ENCODE peak calls at places on chromosomes 13 and 19, in eight cellular contexts. S, G, Z, X, U, D, T and A are unnamed samples.
A peak's percentile ranks its signal among the peaks of the same experiment; 100 is the strongest.

GRCh38 chr13:41563501-41564001 is 106.2 kb downstream of the RGCC start:
- DNase-seq in S (no peak), G (no peak), Z (no peak), X (no peak), U (no peak), D (peak; percentile 47), T (no peak), A (no peak)

GRCh38 chr19:6216236-6216995 is 63.4 kb downstream of the MLLT1 start:
- DNase-seq in S (no peak), G (no peak), Z (peak; percentile 29), X (peak; percentile 41), U (no peak), D (no peak), T (no peak), A (no peak)

GRCh38 chr13:21232196-21232595 is 55.7 kb downstream of the MRPL57 start:
- DNase-seq in S (no peak), G (no peak), Z (no peak), X (no peak), U (no peak), D (peak; percentile 90), T (no peak), A (no peak)

GRCh38 chr13:50222569-50223332 is 207.5 kb downstream of the KCNRG start:
- DNase-seq in S (no peak), G (no peak), Z (no peak), X (no peak), U (peak; percentile 67), D (peak; percentile 71), T (no peak), A (peak; percentile 49)

GRCh38 chr19:33368074-33368864 is 5.2 kb upstream of the CEBPG start:
- DNase-seq in S (no peak), G (no peak), Z (no peak), X (no peak), U (no peak), D (peak; percentile 64), T (no peak), A (peak; percentile 75)

GRCh38 chr13:36261976-36262375 is 35.6 kb downstream of the CCDC169 start:
- DNase-seq in S (no peak), G (no peak), Z (no peak), X (no peak), U (no peak), D (peak; percentile 10), T (no peak), A (no peak)

GRCh38 chr13:73107459-73107858 is 48.7 kb downstream of the KLF5 start:
- DNase-seq in S (no peak), G (no peak), Z (no peak), X (no peak), U (no peak), D (no peak), T (no peak), A (no peak)

GRCh38 chr19:50377051-50377441 is 789 bp downstream of the NR1H2 start:
- DNase-seq in S (no peak), G (peak; percentile 69), Z (peak; percentile 67), X (peak; percentile 72), U (peak; percentile 47), D (no peak), T (no peak), A (no peak)

GRCh38 chr19:10010247-10010691 is at the start of gene COL5A3:
- DNase-seq in S (no peak), G (no peak), Z (peak; percentile 81), X (peak; percentile 59), U (no peak), D (no peak), T (no peak), A (no peak)

GRCh38 chr13:48121733-48122132 is 26.8 kb upstream of the MED4 start:
- DNase-seq in S (no peak), G (no peak), Z (no peak), X (no peak), U (no peak), D (peak; percentile 11), T (no peak), A (no peak)

GRCh38 chr13:108924154-108924940 is 294.9 kb downstream of the MYO16 start:
- DNase-seq in S (no peak), G (no peak), Z (no peak), X (no peak), U (no peak), D (peak; percentile 62), T (no peak), A (no peak)

GRCh38 chr13:57311009-57311586 is 144.1 kb downstream of the PRR20E start:
- DNase-seq in S (no peak), G (no peak), Z (peak; percentile 17), X (peak; percentile 33), U (no peak), D (no peak), T (no peak), A (no peak)

GRCh38 chr13:96632536-96633320 is 361.5 kb downstream of the OXGR1 start:
- DNase-seq in S (no peak), G (no peak), Z (no peak), X (no peak), U (peak; percentile 41), D (peak; percentile 64), T (no peak), A (no peak)

GRCh38 chr19:1713170-1713569 is 40.1 kb upstream of the ONECUT3 start:
- DNase-seq in S (no peak), G (no peak), Z (no peak), X (no peak), U (no peak), D (no peak), T (no peak), A (no peak)

GRCh38 chr19:47779524-47780214 is 1.2 kb downstream of the SELENOW start:
- DNase-seq in S (no peak), G (no peak), Z (no peak), X (no peak), U (no peak), D (no peak), T (peak; percentile 27), A (no peak)

GRCh38 chr13:79625517-79625916 is 144.6 kb downstream of the NDFIP2 start:
- DNase-seq in S (no peak), G (no peak), Z (no peak), X (no peak), U (no peak), D (no peak), T (no peak), A (no peak)

GRCh38 chr13:100646030-100646673 is 28.4 kb downstream of the TMTC4 start:
- DNase-seq in S (peak; percentile 51), G (no peak), Z (peak; percentile 39), X (no peak), U (peak; percentile 70), D (peak; percentile 43), T (peak; percentile 33), A (peak; percentile 11)

GRCh38 chr13:48526269-48526668 is 6.6 kb downstream of the RCBTB2 start:
- DNase-seq in S (no peak), G (no peak), Z (no peak), X (no peak), U (no peak), D (no peak), T (no peak), A (no peak)

GRCh38 chr13:44191103-44191502 is 182.5 kb upstream of the SERP2 start:
- DNase-seq in S (no peak), G (no peak), Z (no peak), X (no peak), U (no peak), D (no peak), T (no peak), A (no peak)

GRCh38 chr19:2039082-2039958 is 11.7 kb downstream of the MKNK2 start:
- DNase-seq in S (no peak), G (no peak), Z (no peak), X (peak; percentile 49), U (no peak), D (no peak), T (no peak), A (no peak)

GRCh38 chr13:68030152-68030809 is 800.1 kb upstream of the PCDH9 start:
- DNase-seq in S (no peak), G (no peak), Z (no peak), X (no peak), U (no peak), D (no peak), T (no peak), A (peak; percentile 33)

GRCh38 chr13:36767276-36767675 is 51.7 kb upstream of the RFXAP start:
- DNase-seq in S (no peak), G (no peak), Z (no peak), X (no peak), U (no peak), D (no peak), T (no peak), A (no peak)

GRCh38 chr19:46733693-46734240 is 12.1 kb upstream of the FKRP start:
- DNase-seq in S (no peak), G (no peak), Z (no peak), X (peak; percentile 34), U (no peak), D (no peak), T (no peak), A (no peak)

GRCh38 chr13:36858285-36858684 is 39.3 kb downstream of the RFXAP start:
- DNase-seq in S (peak; percentile 14), G (no peak), Z (peak; percentile 47), X (no peak), U (peak; percentile 74), D (peak; percentile 63), T (no peak), A (peak; percentile 27)

GRCh38 chr13:52452470-52452869 is 2.0 kb upstream of the VPS36 start:
- DNase-seq in S (no peak), G (no peak), Z (no peak), X (no peak), U (no peak), D (no peak), T (no peak), A (no peak)

GRCh38 chr19:15402411-15403150 is 16.2 kb downstream of the AKAP8L start:
- DNase-seq in S (no peak), G (no peak), Z (no peak), X (no peak), U (no peak), D (no peak), T (no peak), A (no peak)

GRCh38 chr19:6233827-6234511 is 45.8 kb downstream of the MLLT1 start:
- DNase-seq in S (no peak), G (no peak), Z (peak; percentile 23), X (peak; percentile 47), U (no peak), D (no peak), T (no peak), A (peak; percentile 85)

GRCh38 chr13:20969182-20969581 is 66.6 kb upstream of the XPO4 start:
- DNase-seq in S (no peak), G (no peak), Z (no peak), X (no peak), U (no peak), D (peak; percentile 42), T (no peak), A (no peak)

GRCh38 chr19:49255674-49256073 is 69.3 kb downstream of the SLC6A16 start:
- DNase-seq in S (no peak), G (no peak), Z (no peak), X (no peak), U (no peak), D (no peak), T (no peak), A (no peak)

GRCh38 chr13:107553838-107554237 is 661.5 kb downstream of the LIG4 start:
- DNase-seq in S (no peak), G (no peak), Z (no peak), X (no peak), U (no peak), D (peak; percentile 50), T (no peak), A (no peak)

GRCh38 chr13:34162545-34162936 is 344.6 kb downstream of the RFC3 start:
- DNase-seq in S (no peak), G (no peak), Z (no peak), X (no peak), U (no peak), D (peak; percentile 48), T (no peak), A (no peak)

GRCh38 chr13:109256866-109257760 is 529.3 kb downstream of the IRS2 start:
- DNase-seq in S (no peak), G (no peak), Z (peak; percentile 29), X (no peak), U (no peak), D (peak; percentile 100), T (no peak), A (peak; percentile 46)

GRCh38 chr19:39327990-39328705 is 7.5 kb upstream of the LRFN1 start:
- DNase-seq in S (peak; percentile 91), G (peak; percentile 87), Z (peak; percentile 86), X (peak; percentile 88), U (peak; percentile 64), D (peak; percentile 44), T (peak; percentile 73), A (peak; percentile 70)